ENCODE peak calls at places on chromosomes 3 and 15, in eight cellular contexts. C is prostate gland, R is right cardiac atrium, Y is psoas muscle, I is A549, K is neuronal stem cell, F is right lobe of liver, P is fibroblast of lung. O is an unnamed sample.

GRCh38 chr3:46096781-46097180 is 69.5 kb upstream of the XCR1 start:
- DNase-seq in K (no peak), I (no peak), P (no peak), C (no peak), R (no peak), Y (no peak), F (no peak), O (no peak)

GRCh38 chr15:100466073-100466472 is 62.7 kb downstream of the CERS3 start:
- DNase-seq in P (no peak), Y (no peak), K (no peak), R (no peak), C (no peak), F (no peak), I (no peak), O (no peak)

GRCh38 chr3:104316118-104316517 is 1050.6 kb upstream of the ALCAM start:
- DNase-seq in C (no peak), I (no peak), R (no peak), Y (no peak), K (no peak), P (no peak), F (no peak), O (no peak)

GRCh38 chr3:66017084-66017990 is 21.4 kb downstream of the MAGI1 start:
- DNase-seq in P (no peak), I (peak), R (peak), C (no peak), K (no peak), Y (no peak), F (no peak), O (no peak)

GRCh38 chr15:23518104-23518503 is 47.4 kb upstream of the MKRN3 start:
- DNase-seq in P (no peak), I (peak), K (no peak), C (no peak), Y (no peak), R (no peak), F (no peak), O (no peak)

GRCh38 chr15:39171944-39172368 is 408.9 kb upstream of the THBS1 start:
- DNase-seq in I (peak), Y (peak), R (no peak), C (peak), P (peak), F (no peak), K (peak), O (peak)

GRCh38 chr15:83108266-83109219 is 1.1 kb downstream of the TM6SF1 start:
- DNase-seq in Y (peak), F (peak), I (peak), P (peak), C (no peak), R (peak), K (no peak), O (peak)

GRCh38 chr3:15882577-15882976 is 84.8 kb upstream of the ANKRD28 start:
- DNase-seq in R (no peak), P (no peak), F (no peak), Y (no peak), C (no peak), K (no peak), I (no peak), O (no peak)

GRCh38 chr15:37038716-37039106 is 61.6 kb downstream of the MEIS2 start:
- DNase-seq in Y (no peak), F (no peak), C (no peak), R (no peak), I (no peak), K (no peak), P (no peak), O (no peak)

GRCh38 chr3:133999891-134000685 is 29.6 kb downstream of the SLCO2A1 start:
- DNase-seq in K (no peak), C (no peak), Y (no peak), P (no peak), I (no peak), F (no peak), R (no peak), O (peak)

GRCh38 chr15:61715082-61715481 is 345.2 kb downstream of the VPS13C start:
- DNase-seq in R (peak), I (no peak), P (peak), C (no peak), K (no peak), Y (no peak), F (no peak), O (no peak)

GRCh38 chr3:184005981-184006507 is 11.6 kb downstream of the ABCC5 start:
- DNase-seq in K (no peak), I (peak), R (peak), P (peak), F (peak), Y (peak), C (peak), O (peak)

GRCh38 chr15:58260186-58260910 is 122.2 kb downstream of the AQP9 start:
- DNase-seq in Y (peak), F (no peak), P (no peak), K (no peak), R (no peak), C (no peak), I (no peak), O (no peak)

GRCh38 chr3:105944721-105945120 is 75.9 kb upstream of the CBLB start:
- DNase-seq in I (peak), F (no peak), K (no peak), C (no peak), R (no peak), P (peak), Y (no peak), O (no peak)

GRCh38 chr3:146589899-146590508 is 15.1 kb downstream of the PLSCR5 start:
- DNase-seq in F (no peak), K (no peak), I (peak), Y (no peak), P (peak), C (peak), R (no peak), O (no peak)

GRCh38 chr3:42148982-42149432 is 57.9 kb downstream of the TRAK1 start:
- DNase-seq in F (no peak), C (peak), Y (peak), K (peak), P (peak), I (peak), R (peak), O (peak)

GRCh38 chr3:14544282-14545250 is 4.4 kb upstream of the GRIP2 start:
- DNase-seq in C (no peak), F (peak), R (peak), P (no peak), K (no peak), Y (peak), I (no peak), O (no peak)

GRCh38 chr3:100299031-100299430 is 35.5 kb upstream of the NIT2 start:
- DNase-seq in K (no peak), P (no peak), I (no peak), R (no peak), F (no peak), Y (no peak), C (no peak), O (no peak)

GRCh38 chr15:40106203-40107161 is 2.2 kb downstream of the BMF start:
- DNase-seq in F (peak), R (peak), Y (peak), I (peak), C (peak), P (peak), K (no peak), O (peak)

DNA sequence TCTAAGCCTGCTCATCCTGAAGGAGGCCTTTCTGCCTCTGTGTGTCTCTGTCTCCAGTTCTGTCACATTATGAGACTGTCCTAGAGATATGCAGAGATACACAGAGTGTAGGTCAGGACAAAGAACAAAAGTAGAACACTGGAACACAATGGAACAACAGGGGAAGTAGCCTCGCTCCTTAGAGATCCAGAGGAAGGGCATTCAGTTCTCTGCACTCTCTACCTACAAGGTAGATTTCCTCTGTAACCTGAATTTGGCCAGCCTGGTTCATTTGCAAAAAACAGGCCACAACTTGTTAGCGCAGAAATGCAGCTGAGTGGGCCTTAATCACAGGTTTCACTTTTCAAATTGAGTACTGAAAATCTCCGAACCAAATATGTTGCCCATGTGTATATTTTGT is 19.4 kb downstream of the NEK10 start:
- DNase-seq in C (peak), R (no peak), F (no peak), Y (no peak), I (no peak), K (no peak), P (no peak), O (no peak)
- H3K27ac ChIP-seq in C (peak), R (no peak), F (no peak), Y (no peak), I (no peak), K (no peak), P (no peak), O (no peak)

DNA sequence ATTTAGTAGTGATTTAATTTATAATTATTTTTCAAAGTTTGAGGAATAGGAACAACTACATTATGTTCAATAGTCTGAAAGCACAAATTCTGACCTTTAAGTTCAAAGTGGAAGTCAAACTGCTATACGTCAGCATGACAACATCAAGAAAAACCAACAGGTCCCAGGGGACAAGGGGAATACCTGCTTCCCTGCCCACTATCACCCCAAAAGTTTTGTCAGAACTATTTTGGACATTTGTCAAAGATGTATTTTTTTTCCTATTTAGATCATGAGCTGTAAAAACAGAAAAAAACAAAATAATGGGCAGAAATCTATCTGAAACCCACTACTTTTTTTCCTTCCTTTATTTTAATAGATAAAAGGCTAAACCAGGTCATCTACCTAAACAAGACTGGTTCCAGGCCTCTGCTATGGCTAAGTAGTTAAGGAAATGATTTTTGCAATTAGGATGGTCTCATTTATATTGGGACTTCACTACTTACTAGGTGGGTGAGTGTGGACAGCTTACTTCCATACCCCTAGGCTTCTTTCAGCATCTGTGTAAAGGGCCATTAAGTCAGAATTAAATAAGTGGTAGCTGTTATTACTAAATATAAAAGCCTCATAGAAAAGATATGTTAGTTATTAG is 746.3 kb downstream of the FHIT start:
- DNase-seq in Y (no peak), F (no peak), R (no peak), C (no peak), P (no peak), K (no peak), I (no peak), O (no peak)
- H3K27ac ChIP-seq in Y (no peak), F (no peak), R (no peak), C (no peak), P (no peak), K (no peak), I (no peak), O (no peak)

GRCh38 chr3:52055537-52056351 is 627 bp downstream of the DUSP7 start:
- DNase-seq in P (peak), R (peak), C (no peak), I (peak), Y (peak), K (no peak), F (peak), O (peak)

GRCh38 chr3:52058111-52058510 is 1.7 kb upstream of the DUSP7 start:
- DNase-seq in R (no peak), P (no peak), K (no peak), Y (no peak), F (no peak), C (no peak), I (no peak), O (no peak)

GRCh38 chr3:52057806-52058099 is 1.4 kb upstream of the DUSP7 start:
- DNase-seq in C (no peak), R (no peak), F (no peak), K (no peak), I (no peak), P (no peak), Y (no peak), O (no peak)

GRCh38 chr3:52056521-52056967 is at the start of gene DUSP7:
- DNase-seq in R (peak), Y (peak), K (peak), F (peak), C (peak), P (peak), I (peak), O (peak)

GRCh38 chr3:52056968-52057805 is 816 bp upstream of the DUSP7 start:
- DNase-seq in K (peak), P (peak), I (peak), Y (peak), R (peak), C (peak), F (peak), O (peak)
- H3K27ac ChIP-seq in K (peak), P (peak), I (peak), Y (peak), R (peak), C (peak), F (peak), O (peak)

GRCh38 chr3:154973851-154974250 is 106.3 kb upstream of the MME start:
- DNase-seq in Y (no peak), C (no peak), R (no peak), K (no peak), P (no peak), F (no peak), I (no peak), O (no peak)

GRCh38 chr3:154971341-154971740 is 108.8 kb upstream of the MME start:
- DNase-seq in I (no peak), Y (no peak), K (no peak), R (no peak), P (peak), F (no peak), C (no peak), O (no peak)

GRCh38 chr3:154970796-154971195 is 109.3 kb upstream of the MME start:
- DNase-seq in C (no peak), K (no peak), F (no peak), Y (no peak), R (no peak), P (peak), I (no peak), O (no peak)

GRCh38 chr3:154972951-154973350 is 107.2 kb upstream of the MME start:
- DNase-seq in F (no peak), P (peak), Y (no peak), R (no peak), C (no peak), I (no peak), K (no peak), O (no peak)

GRCh38 chr3:154971771-154972326 is 108.3 kb upstream of the MME start:
- DNase-seq in F (no peak), K (no peak), Y (no peak), I (peak), R (no peak), C (peak), P (peak), O (no peak)
- H3K27ac ChIP-seq in F (no peak), K (no peak), Y (no peak), I (no peak), R (no peak), C (peak), P (no peak), O (no peak)